ENCODE peak calls at places on chromosomes 5 and 9, in four cellular contexts. One of them, this sample, is unnamed.
A peak's percentile ranks its signal among the peaks of the same experiment; 100 is the strongest.

GRCh38 chr9:35659340-35659739 is 1.2 kb downstream of the CCDC107 start:
- DNase-seq in thoracic aorta: no peak
- DNase-seq in CD8-positive, alpha-beta memory T cell: no peak
- DNase-seq in spleen: no peak
- DNase-seq in this sample: no peak

GRCh38 chr9:84002344-84002743 is 21.7 kb downstream of the RMI1 start:
- DNase-seq in spleen: no peak
- DNase-seq in thoracic aorta: no peak
- DNase-seq in CD8-positive, alpha-beta memory T cell: no peak
- DNase-seq in this sample: no peak

GRCh38 chr5:39455645-39456044 is 30.9 kb upstream of the DAB2 start:
- DNase-seq in CD8-positive, alpha-beta memory T cell: no peak
- DNase-seq in thoracic aorta: no peak
- DNase-seq in spleen: no peak
- DNase-seq in this sample: no peak

GRCh38 chr5:91188755-91189154 is 194.4 kb downstream of the ARRDC3 start:
- DNase-seq in spleen: no peak
- DNase-seq in thoracic aorta: no peak
- DNase-seq in CD8-positive, alpha-beta memory T cell: no peak
- DNase-seq in this sample: no peak

GRCh38 chr9:134224827-134225154 is 60.4 kb upstream of the RNU6ATAC start:
- DNase-seq in thoracic aorta: no peak
- DNase-seq in spleen: no peak
- DNase-seq in CD8-positive, alpha-beta memory T cell: no peak
- DNase-seq in this sample: no peak

GRCh38 chr5:6602441-6602840 is 30.4 kb downstream of the NSUN2 start:
- DNase-seq in spleen: no peak
- DNase-seq in thoracic aorta: no peak
- DNase-seq in CD8-positive, alpha-beta memory T cell: no peak
- DNase-seq in this sample: no peak

GRCh38 chr9:128688501-128689292 is at the start of gene SET:
- DNase-seq in thoracic aorta: peak; percentile 69
- DNase-seq in CD8-positive, alpha-beta memory T cell: peak; percentile 88
- DNase-seq in spleen: peak; percentile 99
- DNase-seq in this sample: peak; percentile 91

GRCh38 chr5:5542654-5543053 is 120.2 kb downstream of the ICE1 start:
- DNase-seq in thoracic aorta: no peak
- DNase-seq in spleen: no peak
- DNase-seq in CD8-positive, alpha-beta memory T cell: no peak
- DNase-seq in this sample: no peak

GRCh38 chr9:71681104-71681707 is 87.1 kb downstream of the CEMIP2 start:
- DNase-seq in CD8-positive, alpha-beta memory T cell: no peak
- DNase-seq in thoracic aorta: no peak
- DNase-seq in spleen: no peak
- DNase-seq in this sample: no peak

GRCh38 chr9:7549261-7549660 is 250.3 kb downstream of the DMAC1 start:
- DNase-seq in thoracic aorta: no peak
- DNase-seq in CD8-positive, alpha-beta memory T cell: no peak
- DNase-seq in spleen: no peak
- DNase-seq in this sample: no peak

GRCh38 chr5:55671975-55672374 is 40.1 kb downstream of the SLC38A9 start:
- DNase-seq in thoracic aorta: no peak
- DNase-seq in CD8-positive, alpha-beta memory T cell: no peak
- DNase-seq in spleen: no peak
- DNase-seq in this sample: no peak

GRCh38 chr9:134366223-134367031 is 40.2 kb downstream of the RXRA start:
- DNase-seq in thoracic aorta: peak; percentile 67
- DNase-seq in spleen: peak; percentile 93
- DNase-seq in CD8-positive, alpha-beta memory T cell: no peak
- DNase-seq in this sample: peak; percentile 89

GRCh38 chr9:130860458-130861316 is 25.6 kb downstream of the ABL1 start:
- DNase-seq in CD8-positive, alpha-beta memory T cell: no peak
- DNase-seq in spleen: peak; percentile 80
- DNase-seq in thoracic aorta: peak; percentile 81
- DNase-seq in this sample: peak; percentile 76

GRCh38 chr9:83456226-83456625 is 82.0 kb downstream of the FRMD3 start:
- DNase-seq in spleen: no peak
- DNase-seq in thoracic aorta: no peak
- DNase-seq in CD8-positive, alpha-beta memory T cell: no peak
- DNase-seq in this sample: no peak

GRCh38 chr9:83981126-83981871 is 694 bp downstream of the RMI1 start:
- DNase-seq in spleen: no peak
- DNase-seq in thoracic aorta: no peak
- DNase-seq in CD8-positive, alpha-beta memory T cell: no peak
- DNase-seq in this sample: no peak

GRCh38 chr9:130095872-130096271 is 42.2 kb downstream of the GPR107 start:
- DNase-seq in thoracic aorta: no peak
- DNase-seq in spleen: no peak
- DNase-seq in CD8-positive, alpha-beta memory T cell: no peak
- DNase-seq in this sample: no peak

GRCh38 chr5:83199126-83199525 is 121.8 kb downstream of the XRCC4 start:
- DNase-seq in spleen: no peak
- DNase-seq in thoracic aorta: no peak
- DNase-seq in CD8-positive, alpha-beta memory T cell: no peak
- DNase-seq in this sample: no peak

GRCh38 chr5:151082976-151083651 is 2.3 kb upstream of the TNIP1 start:
- DNase-seq in spleen: peak; percentile 74
- DNase-seq in thoracic aorta: no peak
- DNase-seq in CD8-positive, alpha-beta memory T cell: peak; percentile 49
- DNase-seq in this sample: peak; percentile 95

GRCh38 chr9:108473209-108474112 is 382.3 kb downstream of the ACTL7B start:
- DNase-seq in spleen: no peak
- DNase-seq in thoracic aorta: no peak
- DNase-seq in CD8-positive, alpha-beta memory T cell: no peak
- DNase-seq in this sample: peak; percentile 69

GRCh38 chr5:14870347-14871083 is 1.1 kb downstream of the ANKH start:
- DNase-seq in spleen: peak; percentile 80
- DNase-seq in thoracic aorta: no peak
- DNase-seq in CD8-positive, alpha-beta memory T cell: peak; percentile 54
- DNase-seq in this sample: no peak

GRCh38 chr5:62489471-62489870 is 76.9 kb downstream of the IPO11 start:
- DNase-seq in thoracic aorta: no peak
- DNase-seq in CD8-positive, alpha-beta memory T cell: no peak
- DNase-seq in spleen: no peak
- DNase-seq in this sample: no peak

GRCh38 chr9:114184071-114184470 is 28.7 kb downstream of the COL27A1 start:
- DNase-seq in CD8-positive, alpha-beta memory T cell: no peak
- DNase-seq in spleen: peak; percentile 39
- DNase-seq in thoracic aorta: no peak
- DNase-seq in this sample: no peak

GRCh38 chr9:272251-273213 is 57.9 kb downstream of the DOCK8 start:
- DNase-seq in spleen: peak; percentile 82
- DNase-seq in thoracic aorta: no peak
- DNase-seq in CD8-positive, alpha-beta memory T cell: peak; percentile 71
- DNase-seq in this sample: no peak

GRCh38 chr5:115072266-115073056 is 97.2 kb downstream of the TRIM36 start:
- DNase-seq in CD8-positive, alpha-beta memory T cell: no peak
- DNase-seq in spleen: no peak
- DNase-seq in thoracic aorta: no peak
- DNase-seq in this sample: no peak

GRCh38 chr9:13805566-13805965 is 508.4 kb downstream of the NFIB start:
- DNase-seq in spleen: no peak
- DNase-seq in CD8-positive, alpha-beta memory T cell: no peak
- DNase-seq in thoracic aorta: no peak
- DNase-seq in this sample: no peak

GRCh38 chr5:3311443-3311842 is 284.2 kb upstream of the IRX1 start:
- DNase-seq in CD8-positive, alpha-beta memory T cell: no peak
- DNase-seq in thoracic aorta: no peak
- DNase-seq in spleen: no peak
- DNase-seq in this sample: no peak

GRCh38 chr9:13688990-13689600 is 409.6 kb upstream of the MPDZ start:
- DNase-seq in CD8-positive, alpha-beta memory T cell: no peak
- DNase-seq in thoracic aorta: no peak
- DNase-seq in spleen: no peak
- DNase-seq in this sample: no peak

GRCh38 chr9:106696804-106697203 is 166.2 kb upstream of the ZNF462 start:
- DNase-seq in spleen: no peak
- DNase-seq in CD8-positive, alpha-beta memory T cell: no peak
- DNase-seq in thoracic aorta: no peak
- DNase-seq in this sample: no peak

GRCh38 chr9:346114-346513 is 131.4 kb downstream of the DOCK8 start:
- DNase-seq in spleen: no peak
- DNase-seq in thoracic aorta: no peak
- DNase-seq in CD8-positive, alpha-beta memory T cell: no peak
- DNase-seq in this sample: no peak

GRCh38 chr5:127080001-127080478 is 6.7 kb upstream of the C5orf63 start:
- DNase-seq in thoracic aorta: no peak
- DNase-seq in spleen: no peak
- DNase-seq in CD8-positive, alpha-beta memory T cell: no peak
- DNase-seq in this sample: peak; percentile 76

GRCh38 chr5:31459594-31459993 is 72.3 kb downstream of the DROSHA start:
- DNase-seq in spleen: no peak
- DNase-seq in thoracic aorta: no peak
- DNase-seq in CD8-positive, alpha-beta memory T cell: no peak
- DNase-seq in this sample: no peak

GRCh38 chr5:13357937-13358336 is 586.6 kb downstream of the DNAH5 start:
- DNase-seq in CD8-positive, alpha-beta memory T cell: no peak
- DNase-seq in spleen: no peak
- DNase-seq in thoracic aorta: no peak
- DNase-seq in this sample: no peak

GRCh38 chr5:171979606-171980005 is 26.8 kb downstream of the FBXW11 start:
- DNase-seq in CD8-positive, alpha-beta memory T cell: no peak
- DNase-seq in thoracic aorta: no peak
- DNase-seq in spleen: no peak
- DNase-seq in this sample: no peak
- H3K4me1 ChIP-seq in CD8-positive, alpha-beta memory T cell: peaks cover 31% of the 10 kb centered on the region
- H3K4me1 ChIP-seq in thoracic aorta: peaks cover 39% of the 10 kb centered on the region
- H3K4me1 ChIP-seq in spleen: peaks cover 55% of the 10 kb centered on the region
- H3K4me1 ChIP-seq in this sample: peaks cover 2% of the 10 kb centered on the region

DNA sequence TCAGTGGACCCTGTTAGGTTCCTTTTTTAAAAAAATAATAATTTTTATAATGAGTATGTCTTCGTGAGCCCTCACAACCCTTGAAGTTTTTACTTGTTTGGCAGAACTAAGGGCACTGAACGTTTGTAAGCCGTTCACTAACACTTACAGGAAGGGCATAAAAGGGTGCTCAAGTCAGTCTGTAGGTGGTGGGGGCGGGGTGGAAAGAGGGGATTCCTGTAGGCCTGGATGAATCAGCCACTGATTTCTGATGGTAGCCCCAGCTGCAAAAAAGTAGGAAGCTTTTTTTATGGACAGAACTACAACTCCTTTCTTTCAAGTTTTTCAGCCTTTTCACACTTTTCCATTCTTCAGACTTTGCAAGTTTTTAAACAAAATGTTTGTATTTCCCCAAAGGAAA is 35.8 kb downstream of the PIK3R1 start:
- DNase-seq in CD8-positive, alpha-beta memory T cell: peak; percentile 13
- DNase-seq in thoracic aorta: no peak
- DNase-seq in spleen: no peak
- DNase-seq in this sample: no peak
- H3K4me1 ChIP-seq in CD8-positive, alpha-beta memory T cell: peaks cover 78% of the 10 kb centered on the region
- H3K4me1 ChIP-seq in thoracic aorta: peaks cover 91% of the 10 kb centered on the region
- H3K4me1 ChIP-seq in spleen: peaks cover 80% of the 10 kb centered on the region
- H3K4me1 ChIP-seq in this sample: peaks cover 20% of the 10 kb centered on the region

GRCh38 chr5:81724108-81724507 is 26.8 kb downstream of the SSBP2 start:
- DNase-seq in CD8-positive, alpha-beta memory T cell: no peak
- DNase-seq in thoracic aorta: no peak
- DNase-seq in spleen: no peak
- DNase-seq in this sample: no peak
- H3K4me1 ChIP-seq in CD8-positive, alpha-beta memory T cell: peaks cover 23% of the 10 kb centered on the region
- H3K4me1 ChIP-seq in thoracic aorta: peaks cover 51% of the 10 kb centered on the region
- H3K4me1 ChIP-seq in spleen: peaks cover 31% of the 10 kb centered on the region
- H3K4me1 ChIP-seq in this sample: peaks cover 2% of the 10 kb centered on the region

DNA sequence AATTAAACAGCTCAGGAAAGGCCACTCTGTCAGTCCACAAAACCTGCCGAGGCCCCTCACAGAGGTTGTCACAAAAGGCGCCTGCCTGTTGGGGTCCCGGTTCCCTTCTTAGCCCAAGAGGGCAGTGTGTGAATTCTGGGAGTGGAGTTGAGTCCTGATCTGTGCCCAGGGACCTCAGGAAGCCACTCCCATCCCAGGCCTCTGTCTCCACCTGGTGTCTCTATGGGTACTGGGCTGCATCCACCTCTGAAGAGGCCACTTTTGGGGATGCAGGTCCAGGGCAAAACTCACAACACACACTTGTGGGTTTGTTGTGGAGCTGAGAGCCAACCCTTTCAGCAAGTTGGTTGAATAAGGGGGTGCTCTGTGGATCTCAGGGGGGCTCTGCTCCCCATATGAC is 74.3 kb upstream of the STXBP1 start:
- DNase-seq in CD8-positive, alpha-beta memory T cell: no peak
- DNase-seq in thoracic aorta: no peak
- DNase-seq in spleen: no peak
- DNase-seq in this sample: no peak
- H3K4me1 ChIP-seq in CD8-positive, alpha-beta memory T cell: no peaks in the 10 kb centered on the region
- H3K4me1 ChIP-seq in thoracic aorta: peaks cover 92% of the 10 kb centered on the region
- H3K4me1 ChIP-seq in spleen: no peaks in the 10 kb centered on the region
- H3K4me1 ChIP-seq in this sample: peaks cover 79% of the 10 kb centered on the region

DNA sequence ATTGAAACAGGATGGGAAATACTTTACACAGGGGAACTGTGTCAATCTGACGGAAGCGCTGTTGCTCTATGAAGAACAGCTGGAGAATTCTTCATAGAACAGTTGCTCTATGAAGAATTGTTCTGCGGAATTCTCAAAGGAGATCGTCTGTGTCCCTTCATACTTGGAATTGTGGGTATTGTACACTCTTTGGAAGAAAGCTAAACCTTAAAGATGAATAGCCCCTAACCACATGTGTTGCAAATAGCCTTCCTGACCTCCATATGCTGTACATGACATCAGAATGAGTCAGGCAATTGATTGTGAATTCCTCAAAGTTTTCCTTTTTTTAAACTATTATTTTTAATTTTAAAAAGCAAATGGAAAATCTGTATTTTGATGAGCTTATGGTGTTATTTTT is 15.6 kb downstream of the NIM1K start:
- DNase-seq in thoracic aorta: no peak
- DNase-seq in CD8-positive, alpha-beta memory T cell: no peak
- DNase-seq in spleen: no peak
- DNase-seq in this sample: no peak
- H3K4me1 ChIP-seq in thoracic aorta: no peaks in the 10 kb centered on the region
- H3K4me1 ChIP-seq in CD8-positive, alpha-beta memory T cell: no peaks in the 10 kb centered on the region
- H3K4me1 ChIP-seq in spleen: no peaks in the 10 kb centered on the region
- H3K4me1 ChIP-seq in this sample: peaks cover 6% of the 10 kb centered on the region